ENCODE peak calls at places on chromosome 17, in eight cellular contexts. L is HCT116, I is GM23338, O is upper lobe of left lung, D is K562, Z is Panc1, T is HepG2, Y is GM12878. C is an unnamed sample.

GRCh38 chr17:37490638-37491614 is 1.2 kb downstream of the DUSP14 start:
- ATAC-seq in L (peak; percentile 35), I (peak; percentile 5), O (no peak), D (peak; percentile 78), Z (peak; percentile 49), T (peak; percentile 26), Y (peak; percentile 54), C (peak; percentile 52)

GRCh38 chr17:7079581-7080444 is at the start of gene CLEC10A:
- ATAC-seq in L (no peak), I (no peak), O (peak; percentile 45), D (no peak), Z (no peak), T (no peak), Y (no peak), C (no peak)

GRCh38 chr17:5770556-5771270 is 186.4 kb upstream of the NLRP1 start:
- ATAC-seq in L (no peak), I (no peak), O (no peak), D (no peak), Z (no peak), T (no peak), Y (no peak), C (no peak)

GRCh38 chr17:73551756-73552155 is 92.5 kb downstream of the SDK2 start:
- ATAC-seq in L (no peak), I (peak; percentile 46), O (no peak), D (no peak), Z (no peak), T (no peak), Y (peak; percentile 53), C (no peak)

GRCh38 chr17:59331929-59332889 is 754 bp downstream of the YPEL2 start:
- ATAC-seq in L (peak; percentile 21), I (peak; percentile 16), O (no peak), D (peak; percentile 4), Z (peak; percentile 10), T (peak; percentile 22), Y (peak; percentile 23), C (peak; percentile 32)

GRCh38 chr17:38735161-38735997 is 5.2 kb downstream of the CISD3 start:
- ATAC-seq in L (peak; percentile 29), I (peak; percentile 46), O (no peak), D (peak; percentile 58), Z (peak; percentile 31), T (no peak), Y (peak; percentile 57), C (no peak)

GRCh38 chr17:62671553-62671952 is 44.1 kb downstream of the MRC2 start:
- ATAC-seq in L (peak; percentile 39), I (no peak), O (no peak), D (peak; percentile 59), Z (peak; percentile 10), T (peak; percentile 62), Y (no peak), C (no peak)

GRCh38 chr17:48068491-48068961 is 20.4 kb downstream of the NFE2L1 start:
- ATAC-seq in L (peak; percentile 88), I (peak; percentile 93), O (no peak), D (peak; percentile 86), Z (peak; percentile 84), T (peak; percentile 92), Y (peak; percentile 84), C (no peak)

GRCh38 chr17:82743344-82744219 is 8.2 kb downstream of the FN3K start:
- ATAC-seq in L (peak; percentile 11), I (peak; percentile 91), O (peak; percentile 45), D (no peak), Z (peak; percentile 66), T (no peak), Y (no peak), C (no peak)

GRCh38 chr17:13869301-13869700 is 200.0 kb upstream of the COX10 start:
- ATAC-seq in L (no peak), I (no peak), O (no peak), D (no peak), Z (no peak), T (no peak), Y (no peak), C (no peak)

GRCh38 chr17:79848370-79848766 is 9.1 kb upstream of the CBX4 start:
- ATAC-seq in L (no peak), I (no peak), O (no peak), D (no peak), Z (no peak), T (no peak), Y (no peak), C (no peak)

GRCh38 chr17:43385046-43385831 is 13.6 kb upstream of the ARL4D start:
- ATAC-seq in L (no peak), I (no peak), O (no peak), D (no peak), Z (no peak), T (peak; percentile 22), Y (no peak), C (no peak)

GRCh38 chr17:20089795-20090547 is 80.8 kb downstream of the SPECC1 start:
- ATAC-seq in L (no peak), I (no peak), O (no peak), D (no peak), Z (peak; percentile 23), T (no peak), Y (peak; percentile 49), C (no peak)

GRCh38 chr17:40074175-40074512 is 11.4 kb downstream of the THRA start:
- ATAC-seq in L (no peak), I (no peak), O (no peak), D (no peak), Z (no peak), T (no peak), Y (no peak), C (no peak)

GRCh38 chr17:32159586-32160438 is 17.5 kb downstream of the RHOT1 start:
- ATAC-seq in L (no peak), I (peak; percentile 29), O (peak; percentile 43), D (no peak), Z (peak; percentile 39), T (no peak), Y (no peak), C (no peak)

GRCh38 chr17:78289802-78290363 is 58.5 kb downstream of the TMEM235 start:
- ATAC-seq in L (peak; percentile 99), I (peak; percentile 97), O (peak; percentile 94), D (peak; percentile 99), Z (peak; percentile 95), T (peak; percentile 88), Y (peak; percentile 100), C (peak; percentile 93)
- TF ChIP-seq POLR2AphosphoS5 in L (peak; percentile 48), I (no peak), O (peak; percentile 91), D (no peak), Z (no peak), T (no peak), Y (no peak), C (peak; percentile 61)

GRCh38 chr17:50097907-50098306 is 2.8 kb downstream of the PDK2 start:
- ATAC-seq in L (no peak), I (no peak), O (no peak), D (no peak), Z (no peak), T (no peak), Y (no peak), C (no peak)
- H3K27ac ChIP-seq in L (no peak overlapping the region), I (no peak overlapping the region), O (no peak overlapping the region), D (no peak overlapping the region), Z (no peak overlapping the region), T (no peak overlapping the region), Y (no peak overlapping the region), C (peak overlapping the region; percentile 91)

DNA sequence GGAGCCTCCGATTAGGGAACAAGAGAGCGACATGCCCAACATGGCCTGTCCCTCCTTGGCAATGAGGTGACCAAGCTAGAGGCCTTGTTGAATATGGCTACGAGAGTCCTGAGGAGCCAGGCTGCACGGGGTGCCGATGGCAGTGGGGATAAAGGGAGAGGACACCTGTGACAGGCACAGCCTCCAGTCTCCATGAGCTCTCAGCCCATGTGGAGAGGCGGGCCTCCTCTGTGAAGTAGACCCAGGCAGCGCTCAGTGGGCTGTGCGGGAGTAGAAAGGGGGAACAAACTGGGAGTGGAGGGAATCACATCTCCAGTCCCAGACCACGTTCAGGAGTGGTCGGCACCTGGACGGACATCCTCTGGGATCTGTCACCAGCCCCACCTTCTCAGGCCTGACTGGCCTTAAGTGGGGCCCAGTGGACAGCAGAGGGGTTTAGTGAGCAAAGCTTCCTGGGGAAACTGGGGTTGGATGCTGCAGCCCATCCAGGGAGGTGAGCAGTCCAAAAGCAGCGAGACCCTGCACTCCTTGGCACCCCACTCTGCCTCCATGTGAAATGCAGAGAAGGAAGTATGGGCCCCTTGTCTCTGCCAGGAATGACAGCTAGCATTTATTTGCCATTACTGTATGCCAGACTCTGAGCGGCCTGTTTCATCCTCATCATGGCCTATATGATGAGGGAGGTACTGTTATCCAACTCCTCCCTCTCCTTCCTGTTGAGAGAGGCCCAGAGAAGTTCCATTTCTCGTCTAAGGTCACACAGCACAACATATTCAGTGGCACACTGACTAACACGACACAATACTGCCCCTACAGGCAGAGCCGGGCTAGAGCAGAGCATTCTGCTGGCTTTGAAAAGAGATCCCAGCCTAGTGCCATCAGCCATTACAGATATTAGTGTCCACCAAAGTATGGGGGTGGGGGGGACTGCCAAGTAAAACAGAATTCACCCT is 4.5 kb upstream of the TMEM92 start:
- ATAC-seq in L (peak; percentile 67), I (peak; percentile 43), O (peak; percentile 80), D (peak; percentile 84), Z (peak; percentile 75), T (peak; percentile 77), Y (peak; percentile 86), C (peak; percentile 57)
- H3K4me1 ChIP-seq in L (peaks cover 46% of the 10 kb centered on the region), I (peaks cover 32% of the 10 kb centered on the region), O (peaks cover 29% of the 10 kb centered on the region), D (peaks cover 12% of the 10 kb centered on the region), Z (peaks cover 38% of the 10 kb centered on the region), T (peaks cover 31% of the 10 kb centered on the region), Y (no peaks in the 10 kb centered on the region), C (no peaks in the 10 kb centered on the region)

GRCh38 chr17:50508573-50509460 is 578 bp downstream of the MYCBPAP start:
- ATAC-seq in L (no peak), I (peak; percentile 9), O (no peak), D (no peak), Z (peak; percentile 33), T (no peak), Y (peak; percentile 2), C (peak; percentile 8)

GRCh38 chr17:50505731-50506130 is 2.5 kb upstream of the MYCBPAP start:
- ATAC-seq in L (no peak), I (no peak), O (no peak), D (no peak), Z (no peak), T (peak; percentile 28), Y (no peak), C (no peak)

GRCh38 chr17:50506298-50506697 is 1.9 kb upstream of the MYCBPAP start:
- ATAC-seq in L (no peak), I (no peak), O (no peak), D (no peak), Z (no peak), T (no peak), Y (no peak), C (no peak)

GRCh38 chr17:50511058-50511457 is 2.8 kb downstream of the MYCBPAP start:
- ATAC-seq in L (peak; percentile 25), I (no peak), O (no peak), D (no peak), Z (no peak), T (no peak), Y (peak; percentile 88), C (no peak)

DNA sequence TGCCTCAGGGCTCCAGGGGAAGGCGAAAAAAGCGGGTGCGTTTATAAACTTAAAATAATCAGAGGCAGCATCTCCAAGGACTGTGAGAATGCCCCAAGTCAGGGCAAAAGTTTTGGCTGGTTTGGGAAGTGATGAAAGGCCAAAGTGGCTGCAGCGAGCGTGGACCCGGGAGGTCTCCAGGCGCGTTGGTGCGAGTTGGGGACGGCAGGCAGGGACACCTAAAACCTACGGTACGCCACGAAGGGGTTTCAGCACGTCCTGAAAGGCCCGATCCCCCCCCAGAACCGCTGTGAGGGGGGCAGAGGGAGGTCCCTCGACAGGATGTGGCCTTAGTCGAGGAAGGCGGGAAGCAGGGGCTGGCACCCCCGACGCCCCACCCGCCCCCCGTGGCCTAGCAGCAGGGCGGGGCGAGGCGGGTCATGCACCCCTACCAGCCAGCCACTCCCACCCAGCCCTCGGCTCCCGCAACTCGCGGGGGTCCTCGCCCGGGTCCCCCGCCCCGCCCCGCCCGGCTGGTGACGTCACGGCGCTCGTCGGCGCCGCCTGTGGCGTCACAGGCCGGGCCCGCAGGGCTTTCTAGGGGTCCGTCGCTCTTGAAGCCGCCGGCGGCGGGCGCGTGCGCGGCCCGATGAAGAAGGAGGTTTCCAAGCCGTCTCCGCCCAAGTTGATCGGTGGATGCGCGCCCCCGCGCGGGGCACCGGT is at the start of gene MYCBPAP:
- ATAC-seq in L (no peak), I (peak; percentile 84), O (peak; percentile 28), D (no peak), Z (peak; percentile 88), T (no peak), Y (peak; percentile 72), C (peak; percentile 85)
- TF ChIP-seq POLR2AphosphoS5 in L (no peak), I (peak; percentile 61), O (no peak), D (no peak), Z (no peak), T (no peak), Y (no peak), C (peak; percentile 20)

C was measured in gastroesophageal sphincter.